ENCODE peak calls at places on chromosomes 2 and 18, in four cellular contexts. J is OCI-LY7, X is tibial nerve, P is heart right ventricle. M is an unnamed sample.

GRCh38 chr2:158973111-158973510 is 4.7 kb downstream of the TANC1 start:
- DNase-seq in X (no peak), J (no peak), P (no peak), M (no peak)

GRCh38 chr2:229931241-229931640 is 8.9 kb downstream of the FBXO36 start:
- DNase-seq in X (no peak), P (no peak), J (no peak), M (no peak)

GRCh38 chr18:6712401-6712800 is 17.1 kb upstream of the ARHGAP28 start:
- DNase-seq in J (no peak), P (no peak), X (no peak), M (no peak)

GRCh38 chr2:47339745-47340541 is 63.0 kb upstream of the MSH2 start:
- DNase-seq in X (no peak), P (no peak), J (no peak), M (no peak)

GRCh38 chr2:124970065-124970464 is 945.0 kb downstream of the CNTNAP5 start:
- DNase-seq in X (no peak), J (no peak), P (no peak), M (no peak)

GRCh38 chr2:134142903-134143302 is 111.0 kb upstream of the MGAT5 start:
- DNase-seq in J (no peak), P (no peak), X (no peak), M (no peak)

GRCh38 chr2:132477962-132478361 is 61.4 kb downstream of the GPR39 start:
- DNase-seq in P (no peak), J (no peak), X (no peak), M (no peak)

GRCh38 chr2:12455626-12456025 is 261.1 kb upstream of the TRIB2 start:
- DNase-seq in X (no peak), P (no peak), J (no peak), M (no peak)

GRCh38 chr2:170713280-170714155 is 1.6 kb upstream of the SP5 start:
- DNase-seq in P (no peak), X (no peak), J (no peak), M (peak)

GRCh38 chr2:39153312-39153711 is 32.5 kb upstream of the SOS1 start:
- DNase-seq in P (no peak), J (no peak), X (no peak), M (no peak)

GRCh38 chr2:65361623-65362022 is 70.8 kb downstream of the SPRED2 start:
- DNase-seq in J (no peak), X (no peak), P (no peak), M (no peak)

GRCh38 chr2:153077311-153077710 is 358.9 kb downstream of the ARL6IP6 start:
- DNase-seq in J (no peak), P (no peak), X (no peak), M (no peak)

GRCh38 chr18:76429262-76430126 is 65.5 kb downstream of the ZNF516 start:
- DNase-seq in X (no peak), P (no peak), J (no peak), M (no peak)

GRCh38 chr2:116842164-116842563 is 972.3 kb upstream of the DDX18 start:
- DNase-seq in P (no peak), J (no peak), X (no peak), M (no peak)

GRCh38 chr2:234763051-234763909 is 188.5 kb upstream of the SH3BP4 start:
- DNase-seq in P (peak), X (no peak), J (no peak), M (no peak)

GRCh38 chr2:8310557-8311455 is 371.1 kb upstream of the ID2 start:
- DNase-seq in X (no peak), J (peak), P (no peak), M (no peak)

GRCh38 chr18:44852818-44853217 is 172.1 kb downstream of the SETBP1 start:
- DNase-seq in J (no peak), P (peak), X (no peak), M (no peak)

GRCh38 chr2:134284119-134284670 is 30.3 kb downstream of the MGAT5 start:
- DNase-seq in X (no peak), P (no peak), J (no peak), M (no peak)

GRCh38 chr18:48949606-48950535 is 894 bp downstream of the SMAD7 start:
- DNase-seq in X (no peak), J (peak), P (no peak), M (no peak)
- TF ChIP-seq CTCF in X (peak), J (no peak), P (no peak), M (no peak)

GRCh38 chr2:240885980-240886565 is 9.9 kb downstream of the MAB21L4 start:
- DNase-seq in X (no peak), P (no peak), J (no peak), M (no peak)

GRCh38 chr2:240886678-240887574 is 9.0 kb downstream of the MAB21L4 start:
- DNase-seq in X (no peak), J (no peak), P (no peak), M (no peak)

GRCh38 chr2:240884745-240885144 is 11.2 kb downstream of the MAB21L4 start:
- DNase-seq in P (no peak), J (no peak), X (no peak), M (no peak)

GRCh38 chr2:240884221-240884620 is 11.7 kb downstream of the MAB21L4 start:
- DNase-seq in J (no peak), P (no peak), X (no peak), M (no peak)

DNA sequence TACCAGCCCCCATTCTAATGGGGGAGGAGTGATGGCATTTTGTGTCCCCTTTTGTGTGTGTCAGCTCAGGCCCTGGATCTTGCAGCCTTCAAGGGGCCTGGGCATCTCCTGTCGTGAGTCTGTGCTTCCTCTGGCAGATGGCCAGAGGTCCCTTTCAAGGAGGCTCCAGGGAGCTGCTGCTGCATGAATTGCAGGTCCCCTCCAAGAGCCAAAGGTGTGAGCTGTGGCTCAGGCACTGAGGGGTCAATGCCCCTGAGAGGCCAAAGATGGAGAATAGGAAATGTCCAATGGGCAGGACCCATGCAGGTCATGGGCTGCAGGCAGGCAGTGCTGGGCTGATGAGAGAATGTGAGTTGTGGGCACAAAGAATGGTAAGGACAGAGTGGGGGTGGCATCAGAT is 10.4 kb downstream of the MAB21L4 start:
- DNase-seq in J (no peak), X (no peak), P (no peak), M (no peak)
- TF ChIP-seq CTCF in J (no peak), X (no peak), P (no peak), M (no peak)

GRCh38 chr2:27958711-27959378 is 68.3 kb downstream of the BABAM2 start:
- DNase-seq in X (no peak), P (no peak), J (no peak), M (no peak)
- TF ChIP-seq CTCF in X (no peak), P (no peak), J (no peak), M (no peak)

GRCh38 chr2:224561234-224562005 is 23.7 kb downstream of the CUL3 start:
- DNase-seq in J (peak), P (no peak), X (no peak), M (no peak)

GRCh38 chr2:224560549-224560948 is 24.6 kb downstream of the CUL3 start:
- DNase-seq in J (no peak), P (no peak), X (no peak), M (no peak)

GRCh38 chr2:224565452-224566035 is 19.6 kb downstream of the CUL3 start:
- DNase-seq in X (no peak), P (no peak), J (no peak), M (no peak)

GRCh38 chr2:224563537-224563936 is 21.6 kb downstream of the CUL3 start:
- DNase-seq in X (no peak), J (no peak), P (no peak), M (no peak)

GRCh38 chr2:224562831-224563230 is 22.3 kb downstream of the CUL3 start:
- DNase-seq in P (no peak), X (no peak), J (no peak), M (no peak)
- TF ChIP-seq CTCF in P (no peak), X (no peak), J (no peak), M (no peak)

GRCh38 chr2:127810637-127811396 is at the start of gene WDR33:
- DNase-seq in X (peak), J (peak), P (peak), M (peak)

GRCh38 chr2:127810156-127810636 is 775 bp downstream of the WDR33 start:
- DNase-seq in P (peak), J (no peak), X (no peak), M (no peak)

GRCh38 chr2:127814677-127815076 is 3.7 kb upstream of the WDR33 start:
- DNase-seq in P (no peak), J (no peak), X (no peak), M (no peak)

GRCh38 chr2:127811922-127812321 is 951 bp upstream of the WDR33 start:
- DNase-seq in P (no peak), X (no peak), J (no peak), M (no peak)

DNA sequence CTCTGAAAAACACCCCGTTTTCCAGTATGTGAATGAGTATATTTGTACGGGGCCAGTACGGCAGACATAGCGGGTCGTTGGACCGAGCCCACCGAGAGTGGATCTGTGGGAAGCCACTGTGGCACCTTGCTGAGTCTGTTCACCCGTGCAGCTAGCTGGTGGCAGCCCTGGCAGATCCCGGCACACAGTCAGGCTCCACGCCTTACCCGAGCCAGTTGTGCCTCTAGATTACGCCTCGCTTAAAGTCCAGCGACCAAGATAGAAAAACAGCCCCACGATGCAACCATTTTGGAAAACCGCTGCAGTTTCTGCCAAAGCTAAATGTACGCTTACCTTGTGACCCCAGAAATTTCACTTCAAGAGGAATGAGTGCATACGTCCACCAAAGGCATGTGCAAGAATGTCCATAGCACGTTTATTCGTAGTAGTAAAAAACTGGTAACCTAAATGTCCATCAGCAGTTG is 458 bp upstream of the WDR33 start:
- DNase-seq in X (no peak), J (no peak), P (no peak), M (peak)
- TF ChIP-seq CTCF in X (no peak), J (no peak), P (no peak), M (no peak)

GRCh38 chr2:43165378-43166025 is 60.9 kb downstream of the ZFP36L2 start:
- DNase-seq in J (peak), X (no peak), P (no peak), M (no peak)
- TF ChIP-seq CTCF in J (peak), X (no peak), P (peak), M (peak)

DNA sequence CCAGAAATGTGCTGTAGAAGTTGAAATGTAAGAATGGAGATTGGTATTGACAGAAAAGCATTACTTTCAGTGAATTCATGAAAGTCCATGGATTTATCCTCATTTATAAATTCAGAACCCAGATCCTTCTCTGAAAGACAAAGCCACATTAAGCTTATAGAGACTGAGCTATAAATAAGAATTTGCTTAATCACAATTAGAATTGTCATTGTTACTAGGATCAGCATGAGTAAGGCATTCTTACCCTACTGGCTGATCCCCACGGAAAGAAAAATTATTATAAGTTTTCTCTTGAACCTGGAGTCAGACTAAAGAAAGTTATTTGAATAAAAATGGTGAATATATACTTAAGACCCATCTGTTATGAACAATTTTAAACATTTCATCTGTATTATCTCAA is 199.2 kb upstream of the DTNA start:
- DNase-seq in X (no peak), P (no peak), J (no peak), M (no peak)
- TF ChIP-seq CTCF in X (no peak), P (no peak), J (no peak), M (no peak)

DNA sequence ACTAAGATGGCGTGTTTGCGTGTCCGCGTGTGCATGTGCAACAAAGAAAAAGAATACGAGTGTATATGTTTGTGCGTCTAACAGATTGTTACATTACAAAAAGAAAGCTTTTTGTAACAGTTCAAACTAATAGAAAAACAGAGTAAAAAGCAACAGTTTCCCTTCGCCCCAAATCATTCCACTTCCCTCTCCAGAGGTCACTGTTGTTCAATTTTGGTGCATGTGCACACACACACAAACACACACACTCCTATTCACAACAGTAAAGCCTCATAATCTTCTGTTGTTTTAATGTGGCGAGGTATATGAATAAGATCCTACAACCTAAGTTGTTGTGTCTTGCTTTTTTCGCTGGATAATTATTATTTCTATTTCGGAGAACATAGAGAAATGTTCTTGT is 357.3 kb upstream of the SLC8A1 start:
- DNase-seq in J (no peak), X (no peak), P (no peak), M (no peak)
- TF ChIP-seq CTCF in J (no peak), X (no peak), P (no peak), M (no peak)

GRCh38 chr2:167790189-167790588 is 457.2 kb downstream of the STK39 start:
- DNase-seq in J (no peak), P (no peak), X (no peak), M (no peak)
- TF ChIP-seq CTCF in J (no peak), P (no peak), X (no peak), M (no peak)

GRCh38 chr2:144501118-144501517 is 18.8 kb downstream of the ZEB2 start:
- DNase-seq in X (no peak), P (no peak), J (no peak), M (no peak)

GRCh38 chr2:144505245-144505801 is 14.6 kb downstream of the ZEB2 start:
- DNase-seq in P (peak), J (no peak), X (no peak), M (no peak)

GRCh38 chr2:144503221-144503620 is 16.7 kb downstream of the ZEB2 start:
- DNase-seq in J (no peak), P (no peak), X (no peak), M (no peak)

GRCh38 chr2:144502356-144502755 is 17.6 kb downstream of the ZEB2 start:
- DNase-seq in P (no peak), J (no peak), X (no peak), M (no peak)

DNA sequence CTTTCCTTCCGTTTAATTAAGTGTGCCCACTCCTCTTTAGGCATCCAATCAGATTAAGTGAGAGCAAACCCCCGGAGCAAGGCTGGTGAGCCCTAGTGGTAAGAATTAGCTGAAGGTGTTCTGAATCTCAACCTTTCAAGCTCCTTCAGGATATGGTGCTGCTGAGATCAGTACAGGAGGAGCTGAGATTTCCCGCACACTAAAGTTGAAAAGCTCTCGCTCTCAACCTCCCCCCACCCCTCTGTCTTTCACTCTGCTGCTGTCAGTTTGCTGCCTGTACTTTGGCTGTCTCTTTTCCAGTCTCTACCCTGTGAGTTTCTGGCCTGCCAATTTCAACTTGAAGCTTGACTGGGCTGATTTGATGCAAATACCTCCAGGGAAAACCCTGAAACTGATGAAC is 15.7 kb downstream of the ZEB2 start:
- DNase-seq in X (no peak), J (no peak), P (no peak), M (no peak)
- TF ChIP-seq CTCF in X (no peak), J (peak), P (no peak), M (no peak)